ENCODE peak calls at places on chromosomes 6 and 20, in five cellular contexts. One of them, this sample, is unnamed.

GRCh38 chr20:62365814-62366369 is 1.2 kb downstream of the LAMA5 start:
- DNase-seq in upper lobe of left lung: peak
- DNase-seq in suprapubic skin: no peak
- DNase-seq in sigmoid colon: peak
- DNase-seq in transverse colon: peak
- DNase-seq in this sample: no peak

GRCh38 chr6:169867751-169868191 is 116.3 kb downstream of the ERMARD start:
- DNase-seq in upper lobe of left lung: no peak
- DNase-seq in suprapubic skin: no peak
- DNase-seq in sigmoid colon: no peak
- DNase-seq in transverse colon: no peak
- DNase-seq in this sample: no peak

GRCh38 chr6:170106906-170107525 is 183.9 kb downstream of the DLL1 start:
- DNase-seq in upper lobe of left lung: peak
- DNase-seq in suprapubic skin: peak
- DNase-seq in sigmoid colon: peak
- DNase-seq in transverse colon: no peak
- DNase-seq in this sample: no peak

GRCh38 chr6:17589402-17590116 is 10.5 kb upstream of the FAM8A1 start:
- DNase-seq in upper lobe of left lung: peak
- DNase-seq in suprapubic skin: no peak
- DNase-seq in sigmoid colon: no peak
- DNase-seq in transverse colon: peak
- DNase-seq in this sample: no peak

GRCh38 chr6:144063246-144063743 is 32.1 kb downstream of the SF3B5 start:
- DNase-seq in upper lobe of left lung: peak
- DNase-seq in suprapubic skin: no peak
- DNase-seq in sigmoid colon: no peak
- DNase-seq in transverse colon: peak
- DNase-seq in this sample: no peak

GRCh38 chr6:168778201-168778600 is 337.2 kb downstream of the SMOC2 start:
- DNase-seq in upper lobe of left lung: no peak
- DNase-seq in suprapubic skin: no peak
- DNase-seq in sigmoid colon: peak
- DNase-seq in transverse colon: no peak
- DNase-seq in this sample: peak

GRCh38 chr6:103507052-103507451 is 1352.7 kb downstream of the HACE1 start:
- DNase-seq in upper lobe of left lung: no peak
- DNase-seq in suprapubic skin: no peak
- DNase-seq in sigmoid colon: no peak
- DNase-seq in transverse colon: no peak
- DNase-seq in this sample: no peak

GRCh38 chr6:71406871-71407860 is 118.6 kb downstream of the OGFRL1 start:
- DNase-seq in upper lobe of left lung: no peak
- DNase-seq in suprapubic skin: no peak
- DNase-seq in sigmoid colon: no peak
- DNase-seq in transverse colon: no peak
- DNase-seq in this sample: no peak

GRCh38 chr6:35727935-35728662 is 8.7 kb upstream of the ARMC12 start:
- DNase-seq in upper lobe of left lung: peak
- DNase-seq in suprapubic skin: peak
- DNase-seq in sigmoid colon: peak
- DNase-seq in transverse colon: peak
- DNase-seq in this sample: peak

GRCh38 chr6:24761193-24761835 is 13.4 kb upstream of the GMNN start:
- DNase-seq in upper lobe of left lung: no peak
- DNase-seq in suprapubic skin: no peak
- DNase-seq in sigmoid colon: no peak
- DNase-seq in transverse colon: peak
- DNase-seq in this sample: no peak

GRCh38 chr20:47315339-47315662 is 41.2 kb downstream of the ZMYND8 start:
- DNase-seq in upper lobe of left lung: no peak
- DNase-seq in suprapubic skin: no peak
- DNase-seq in sigmoid colon: no peak
- DNase-seq in transverse colon: no peak
- DNase-seq in this sample: no peak

GRCh38 chr20:3890410-3890751 is 1.2 kb downstream of the PANK2 start:
- DNase-seq in upper lobe of left lung: no peak
- DNase-seq in suprapubic skin: no peak
- DNase-seq in sigmoid colon: peak
- DNase-seq in transverse colon: no peak
- DNase-seq in this sample: no peak

GRCh38 chr20:42191140-42191860 is 573.1 kb upstream of the CHD6 start:
- DNase-seq in upper lobe of left lung: no peak
- DNase-seq in suprapubic skin: no peak
- DNase-seq in sigmoid colon: no peak
- DNase-seq in transverse colon: no peak
- DNase-seq in this sample: no peak

GRCh38 chr20:43670423-43670822 is 3.5 kb downstream of the MYBL2 start:
- DNase-seq in upper lobe of left lung: no peak
- DNase-seq in suprapubic skin: no peak
- DNase-seq in sigmoid colon: no peak
- DNase-seq in transverse colon: no peak
- DNase-seq in this sample: no peak

GRCh38 chr20:15889073-15889923 is 684.0 kb downstream of the KIF16B start:
- DNase-seq in upper lobe of left lung: no peak
- DNase-seq in suprapubic skin: no peak
- DNase-seq in sigmoid colon: no peak
- DNase-seq in transverse colon: no peak
- DNase-seq in this sample: no peak

GRCh38 chr6:142760152-142760551 is 184.8 kb downstream of the HIVEP2 start:
- DNase-seq in upper lobe of left lung: no peak
- DNase-seq in suprapubic skin: no peak
- DNase-seq in sigmoid colon: no peak
- DNase-seq in transverse colon: no peak
- DNase-seq in this sample: no peak

GRCh38 chr6:35052694-35053565 is 88.2 kb downstream of the TCP11 start:
- DNase-seq in upper lobe of left lung: peak
- DNase-seq in suprapubic skin: peak
- DNase-seq in sigmoid colon: peak
- DNase-seq in transverse colon: peak
- DNase-seq in this sample: peak

GRCh38 chr20:52889225-52889624 is 82.9 kb upstream of the TSHZ2 start:
- DNase-seq in upper lobe of left lung: no peak
- DNase-seq in suprapubic skin: no peak
- DNase-seq in sigmoid colon: no peak
- DNase-seq in transverse colon: no peak
- DNase-seq in this sample: no peak

GRCh38 chr20:17570347-17571152 is 675 bp downstream of the DSTN start:
- DNase-seq in upper lobe of left lung: peak
- DNase-seq in suprapubic skin: peak
- DNase-seq in sigmoid colon: peak
- DNase-seq in transverse colon: peak
- DNase-seq in this sample: peak

GRCh38 chr6:158631678-158632537 is 12.6 kb downstream of the DYNLT1 start:
- DNase-seq in upper lobe of left lung: peak
- DNase-seq in suprapubic skin: no peak
- DNase-seq in sigmoid colon: peak
- DNase-seq in transverse colon: peak
- DNase-seq in this sample: no peak

GRCh38 chr6:43089467-43089866 is 13.4 kb downstream of the PTK7 start:
- DNase-seq in upper lobe of left lung: no peak
- DNase-seq in suprapubic skin: no peak
- DNase-seq in sigmoid colon: no peak
- DNase-seq in transverse colon: no peak
- DNase-seq in this sample: no peak

GRCh38 chr20:57169162-57169561 is 97.3 kb downstream of the BMP7 start:
- DNase-seq in upper lobe of left lung: no peak
- DNase-seq in suprapubic skin: no peak
- DNase-seq in sigmoid colon: no peak
- DNase-seq in transverse colon: no peak
- DNase-seq in this sample: no peak

GRCh38 chr6:165782124-165782523 is 119.1 kb upstream of the PDE10A start:
- DNase-seq in upper lobe of left lung: no peak
- DNase-seq in suprapubic skin: no peak
- DNase-seq in sigmoid colon: no peak
- DNase-seq in transverse colon: peak
- DNase-seq in this sample: no peak

GRCh38 chr6:16810411-16810810 is 49.2 kb upstream of the ATXN1 start:
- DNase-seq in upper lobe of left lung: no peak
- DNase-seq in suprapubic skin: no peak
- DNase-seq in sigmoid colon: no peak
- DNase-seq in transverse colon: no peak
- DNase-seq in this sample: no peak

GRCh38 chr20:663315-664090 is 10.5 kb upstream of the SRXN1 start:
- DNase-seq in upper lobe of left lung: no peak
- DNase-seq in suprapubic skin: no peak
- DNase-seq in sigmoid colon: no peak
- DNase-seq in transverse colon: no peak
- DNase-seq in this sample: no peak

GRCh38 chr20:13953227-13953626 is 37.2 kb downstream of the SEL1L2 start:
- DNase-seq in upper lobe of left lung: no peak
- DNase-seq in suprapubic skin: no peak
- DNase-seq in sigmoid colon: no peak
- DNase-seq in transverse colon: no peak
- DNase-seq in this sample: no peak

GRCh38 chr6:108432792-108433191 is 127.9 kb upstream of the FOXO3 start:
- DNase-seq in upper lobe of left lung: no peak
- DNase-seq in suprapubic skin: no peak
- DNase-seq in sigmoid colon: no peak
- DNase-seq in transverse colon: no peak
- DNase-seq in this sample: no peak

GRCh38 chr6:137867685-137868509 is 838 bp downstream of the TNFAIP3 start:
- DNase-seq in upper lobe of left lung: peak
- DNase-seq in suprapubic skin: peak
- DNase-seq in sigmoid colon: peak
- DNase-seq in transverse colon: peak
- DNase-seq in this sample: no peak

GRCh38 chr6:139708342-139709199 is 334.1 kb upstream of the CITED2 start:
- DNase-seq in upper lobe of left lung: no peak
- DNase-seq in suprapubic skin: no peak
- DNase-seq in sigmoid colon: no peak
- DNase-seq in transverse colon: no peak
- DNase-seq in this sample: no peak

GRCh38 chr6:113873043-113873667 is 16.0 kb downstream of the MARCKS start:
- DNase-seq in upper lobe of left lung: peak
- DNase-seq in suprapubic skin: no peak
- DNase-seq in sigmoid colon: peak
- DNase-seq in transverse colon: peak
- DNase-seq in this sample: peak
- TF ChIP-seq POLR2A in upper lobe of left lung: no peak
- TF ChIP-seq POLR2A in suprapubic skin: no peak
- TF ChIP-seq POLR2A in sigmoid colon: no peak
- TF ChIP-seq POLR2A in transverse colon: peak
- TF ChIP-seq POLR2A in this sample: peak

GRCh38 chr6:20850687-20851416 is 316.6 kb downstream of the CDKAL1 start:
- DNase-seq in upper lobe of left lung: no peak
- DNase-seq in suprapubic skin: no peak
- DNase-seq in sigmoid colon: no peak
- DNase-seq in transverse colon: no peak
- DNase-seq in this sample: no peak

GRCh38 chr6:20847904-20848303 is 313.6 kb downstream of the CDKAL1 start:
- DNase-seq in upper lobe of left lung: no peak
- DNase-seq in suprapubic skin: no peak
- DNase-seq in sigmoid colon: no peak
- DNase-seq in transverse colon: no peak
- DNase-seq in this sample: no peak

GRCh38 chr6:20845592-20845991 is 311.3 kb downstream of the CDKAL1 start:
- DNase-seq in upper lobe of left lung: no peak
- DNase-seq in suprapubic skin: no peak
- DNase-seq in sigmoid colon: no peak
- DNase-seq in transverse colon: no peak
- DNase-seq in this sample: no peak

GRCh38 chr6:20841806-20842205 is 307.5 kb downstream of the CDKAL1 start:
- DNase-seq in upper lobe of left lung: no peak
- DNase-seq in suprapubic skin: no peak
- DNase-seq in sigmoid colon: no peak
- DNase-seq in transverse colon: no peak
- DNase-seq in this sample: no peak

GRCh38 chr6:20846602-20847028 is 312.4 kb downstream of the CDKAL1 start:
- DNase-seq in upper lobe of left lung: no peak
- DNase-seq in suprapubic skin: no peak
- DNase-seq in sigmoid colon: no peak
- DNase-seq in transverse colon: no peak
- DNase-seq in this sample: no peak
- TF ChIP-seq EP300 in upper lobe of left lung: no peak
- TF ChIP-seq EP300 in suprapubic skin: no peak
- TF ChIP-seq EP300 in sigmoid colon: no peak
- TF ChIP-seq EP300 in transverse colon: no peak
- TF ChIP-seq EP300 in this sample: no peak

GRCh38 chr6:29509711-29510110 is 22.0 kb upstream of the MAS1L start:
- DNase-seq in upper lobe of left lung: no peak
- DNase-seq in suprapubic skin: no peak
- DNase-seq in sigmoid colon: no peak
- DNase-seq in transverse colon: no peak
- DNase-seq in this sample: no peak

GRCh38 chr6:29507319-29507718 is 19.6 kb upstream of the MAS1L start:
- DNase-seq in upper lobe of left lung: no peak
- DNase-seq in suprapubic skin: no peak
- DNase-seq in sigmoid colon: no peak
- DNase-seq in transverse colon: no peak
- DNase-seq in this sample: no peak

GRCh38 chr6:29509239-29509638 is 21.5 kb upstream of the MAS1L start:
- DNase-seq in upper lobe of left lung: no peak
- DNase-seq in suprapubic skin: no peak
- DNase-seq in sigmoid colon: no peak
- DNase-seq in transverse colon: no peak
- DNase-seq in this sample: no peak

GRCh38 chr6:29510746-29511300 is 23.1 kb upstream of the MAS1L start:
- DNase-seq in upper lobe of left lung: no peak
- DNase-seq in suprapubic skin: no peak
- DNase-seq in sigmoid colon: no peak
- DNase-seq in transverse colon: no peak
- DNase-seq in this sample: no peak

GRCh38 chr6:29510202-29510601 is 22.4 kb upstream of the MAS1L start:
- DNase-seq in upper lobe of left lung: no peak
- DNase-seq in suprapubic skin: no peak
- DNase-seq in sigmoid colon: no peak
- DNase-seq in transverse colon: no peak
- DNase-seq in this sample: no peak
- TF ChIP-seq CTCF in upper lobe of left lung: no peak
- TF ChIP-seq CTCF in suprapubic skin: no peak
- TF ChIP-seq CTCF in sigmoid colon: no peak
- TF ChIP-seq CTCF in transverse colon: no peak
- TF ChIP-seq CTCF in this sample: no peak

GRCh38 chr6:33391278-33392167 is at the start of gene KIFC1:
- DNase-seq in upper lobe of left lung: peak
- DNase-seq in suprapubic skin: peak
- DNase-seq in sigmoid colon: peak
- DNase-seq in transverse colon: peak
- DNase-seq in this sample: peak
- TF ChIP-seq POLR2A in upper lobe of left lung: peak
- TF ChIP-seq POLR2A in suprapubic skin: no peak
- TF ChIP-seq POLR2A in sigmoid colon: no peak
- TF ChIP-seq POLR2A in transverse colon: peak
- TF ChIP-seq POLR2A in this sample: no peak